ENCODE peak calls at places on chromosomes 5 and 9, in seven cellular contexts. O is prostate gland, Q is transverse colon, E is adrenal gland, L is IMR-90, T is breast epithelium, B is Peyer's patch. C is an unnamed sample.

GRCh38 chr9:91040371-91041215 is 239.0 kb downstream of the SYK start:
- DNase-seq in O (no peak), Q (no peak), E (no peak), L (peak; percentile 57), T (no peak), B (no peak), C (no peak)

GRCh38 chr9:36945999-36946398 is 88.1 kb downstream of the PAX5 start:
- DNase-seq in O (no peak), Q (no peak), E (no peak), L (no peak), T (no peak), B (no peak), C (no peak)

GRCh38 chr5:54329731-54330709 is 19.6 kb upstream of the ARL15 start:
- DNase-seq in O (no peak), Q (no peak), E (no peak), L (peak; percentile 96), T (no peak), B (no peak), C (peak; percentile 35)

GRCh38 chr9:86637515-86637914 is 283.3 kb upstream of the TUT7 start:
- DNase-seq in O (peak; percentile 13), Q (no peak), E (no peak), L (peak; percentile 39), T (no peak), B (no peak), C (peak; percentile 47)

GRCh38 chr5:37657046-37657445 is 182.8 kb downstream of the GDNF start:
- DNase-seq in O (no peak), Q (no peak), E (no peak), L (no peak), T (no peak), B (no peak), C (no peak)

GRCh38 chr9:124505006-124505900 is 1.9 kb downstream of the NR5A1 start:
- DNase-seq in O (no peak), Q (no peak), E (peak; percentile 44), L (no peak), T (no peak), B (no peak), C (no peak)

GRCh38 chr9:124258765-124259272 is 1.1 kb downstream of the NEK6 start:
- DNase-seq in O (no peak), Q (peak; percentile 37), E (no peak), L (no peak), T (no peak), B (peak; percentile 74), C (peak; percentile 36)

GRCh38 chr5:87627360-87627759 is 214.6 kb upstream of the CCNH start:
- DNase-seq in O (no peak), Q (no peak), E (no peak), L (no peak), T (no peak), B (no peak), C (no peak)

GRCh38 chr9:89463986-89464901 is 33.7 kb downstream of the SEMA4D start:
- DNase-seq in O (no peak), Q (peak; percentile 76), E (no peak), L (no peak), T (peak; percentile 32), B (peak; percentile 38), C (no peak)

GRCh38 chr9:79263666-79264460 is 307.9 kb upstream of the TLE4 start:
- DNase-seq in O (no peak), Q (no peak), E (no peak), L (peak; percentile 61), T (no peak), B (no peak), C (peak; percentile 35)

GRCh38 chr9:100277166-100277979 is 75.4 kb downstream of the TEX10 start:
- DNase-seq in O (no peak), Q (no peak), E (no peak), L (peak; percentile 61), T (no peak), B (no peak), C (peak; percentile 23)

GRCh38 chr5:151580858-151581257 is 10.3 kb downstream of the FAT2 start:
- DNase-seq in O (peak; percentile 25), Q (no peak), E (no peak), L (no peak), T (peak; percentile 42), B (no peak), C (no peak)

GRCh38 chr9:129194222-129194621 is 16.2 kb upstream of the IER5L start:
- DNase-seq in O (no peak), Q (no peak), E (no peak), L (no peak), T (no peak), B (no peak), C (no peak)

GRCh38 chr5:119411291-119411934 is 40.9 kb upstream of the HSD17B4 start:
- DNase-seq in O (no peak), Q (no peak), E (no peak), L (peak; percentile 46), T (no peak), B (no peak), C (peak; percentile 19)

GRCh38 chr9:35662437-35662836 is 2.6 kb downstream of the ARHGEF39 start:
- DNase-seq in O (no peak), Q (no peak), E (no peak), L (no peak), T (no peak), B (no peak), C (no peak)

GRCh38 chr9:35661756-35662350 is 3.1 kb downstream of the ARHGEF39 start:
- DNase-seq in O (no peak), Q (no peak), E (no peak), L (no peak), T (no peak), B (no peak), C (no peak)

GRCh38 chr9:35659340-35659739 is 1.2 kb downstream of the CCDC107 start:
- DNase-seq in O (no peak), Q (no peak), E (no peak), L (peak; percentile 49), T (no peak), B (no peak), C (no peak)

GRCh38 chr9:35658894-35659220 is 765 bp downstream of the CCDC107 start:
- DNase-seq in O (no peak), Q (peak; percentile 47), E (peak; percentile 71), L (peak; percentile 70), T (no peak), B (no peak), C (no peak)

DNA sequence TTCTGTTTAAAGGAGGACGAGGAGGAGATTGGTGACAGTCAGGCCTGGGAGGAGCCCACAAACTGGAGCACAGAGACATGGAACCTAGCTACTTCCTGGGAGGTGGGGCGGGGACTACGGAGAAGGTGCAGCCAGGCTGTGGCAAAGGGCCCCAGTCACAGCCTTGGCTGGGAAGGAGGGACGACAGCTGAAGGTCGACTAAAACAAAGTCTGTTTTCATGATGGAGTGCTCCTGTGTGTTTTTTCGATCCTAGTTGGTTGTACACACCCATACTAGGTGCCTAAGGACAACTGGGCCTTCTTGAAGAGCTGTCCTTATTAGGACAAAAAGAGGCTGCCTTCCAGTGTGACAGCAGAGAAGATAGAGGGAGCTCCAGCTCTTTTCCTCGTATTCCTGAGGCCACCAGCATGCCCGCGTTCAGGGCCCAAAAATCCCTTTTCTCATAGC is 2.9 kb downstream of the CCDC107 start:
- DNase-seq in O (no peak), Q (peak; percentile 73), E (no peak), L (peak; percentile 62), T (peak; percentile 57), B (peak; percentile 77), C (no peak)
- TF ChIP-seq POLR2A in O (no peak), Q (peak; percentile 55), E (no peak), L (no peak), T (no peak), B (no peak), C (no peak)

GRCh38 chr9:71769175-71770165 is 1.2 kb upstream of the CEMIP2 start:
- DNase-seq in O (peak; percentile 92), Q (peak; percentile 86), E (peak; percentile 91), L (no peak), T (peak; percentile 84), B (peak; percentile 82), C (peak; percentile 82)

GRCh38 chr9:71766663-71767062 is 1.6 kb downstream of the CEMIP2 start:
- DNase-seq in O (no peak), Q (no peak), E (no peak), L (no peak), T (no peak), B (no peak), C (no peak)

GRCh38 chr9:71767421-71768321 is 642 bp downstream of the CEMIP2 start:
- DNase-seq in O (no peak), Q (peak; percentile 47), E (peak; percentile 26), L (peak; percentile 26), T (no peak), B (peak; percentile 61), C (no peak)

GRCh38 chr9:71765693-71766092 is 2.6 kb downstream of the CEMIP2 start:
- DNase-seq in O (no peak), Q (no peak), E (no peak), L (peak; percentile 72), T (no peak), B (no peak), C (no peak)

GRCh38 chr9:71768388-71769174 is at the start of gene CEMIP2:
- DNase-seq in O (peak; percentile 89), Q (peak; percentile 94), E (peak; percentile 93), L (peak; percentile 86), T (peak; percentile 85), B (peak; percentile 95), C (peak; percentile 92)
- TF ChIP-seq POLR2A in O (peak; percentile 91), Q (peak; percentile 96), E (peak; percentile 97), L (peak; percentile 98), T (peak; percentile 76), B (peak; percentile 92), C (peak; percentile 99)

GRCh38 chr5:178223196-178223773 is 9.3 kb downstream of the PHYKPL start:
- DNase-seq in O (no peak), Q (no peak), E (no peak), L (no peak), T (no peak), B (no peak), C (no peak)

GRCh38 chr5:178223828-178224335 is 8.7 kb downstream of the PHYKPL start:
- DNase-seq in O (no peak), Q (no peak), E (no peak), L (no peak), T (no peak), B (no peak), C (no peak)

GRCh38 chr5:178221857-178222256 is 10.7 kb downstream of the PHYKPL start:
- DNase-seq in O (no peak), Q (peak; percentile 21), E (no peak), L (no peak), T (no peak), B (peak; percentile 61), C (no peak)

GRCh38 chr5:178222292-178222691 is 10.3 kb downstream of the PHYKPL start:
- DNase-seq in O (no peak), Q (peak; percentile 6), E (no peak), L (no peak), T (no peak), B (no peak), C (no peak)

DNA sequence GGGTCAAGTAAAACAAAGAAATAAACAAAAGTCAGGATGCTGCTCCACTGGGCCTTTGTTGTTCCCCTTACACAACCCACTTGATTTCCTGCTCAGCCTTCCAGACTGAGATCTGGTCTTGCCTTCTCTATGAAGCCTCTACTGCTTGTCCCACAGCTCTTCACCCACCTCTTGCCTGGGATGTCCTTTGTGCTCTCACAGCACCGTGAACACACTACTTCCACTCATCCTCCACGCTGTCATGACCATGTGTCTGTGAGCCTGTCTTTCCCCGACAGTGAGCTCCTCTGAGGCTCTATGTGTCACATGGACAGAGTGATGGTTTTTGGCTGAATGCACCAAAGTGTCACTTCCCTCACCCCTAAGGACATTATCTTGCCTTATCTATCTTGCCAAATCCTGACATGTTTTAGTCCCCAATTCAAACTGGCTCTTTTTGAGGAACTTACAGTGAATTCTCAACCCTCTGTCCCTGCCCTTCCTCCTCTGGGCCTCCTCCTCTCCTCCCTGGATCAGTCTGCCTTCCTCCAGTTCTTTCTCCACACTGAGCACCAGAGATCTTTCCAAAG is 11.3 kb downstream of the PHYKPL start:
- DNase-seq in O (no peak), Q (peak; percentile 3), E (no peak), L (no peak), T (no peak), B (no peak), C (no peak)
- TF ChIP-seq POLR2A in O (no peak), Q (no peak), E (no peak), L (peak; percentile 2), T (no peak), B (no peak), C (no peak)

GRCh38 chr5:146490089-146490843 is 25.7 kb downstream of the GPR151 start:
- DNase-seq in O (no peak), Q (no peak), E (no peak), L (no peak), T (no peak), B (no peak), C (no peak)
- TF ChIP-seq POLR2A in O (no peak), Q (no peak), E (no peak), L (no peak), T (no peak), B (no peak), C (no peak)

C was measured in H54.